ENCODE peak calls at places on chromosomes 3 and 15, in five cellular contexts. X is GM23248, H is HCT116, I is mammary epithelial cell, K is GM23338. P is an unnamed sample.

GRCh38 chr15:45630958-45631691 is 3.7 kb upstream of the SQOR start:
- DNase-seq in H (peak), K (no peak), X (peak), I (peak), P (no peak)

GRCh38 chr15:79102595-79102994 is 12.0 kb upstream of the RASGRF1 start:
- DNase-seq in K (no peak), H (no peak), X (no peak), I (no peak), P (no peak)

GRCh38 chr3:31094048-31094447 is 199.6 kb upstream of the GADL1 start:
- DNase-seq in X (no peak), I (no peak), K (no peak), H (no peak), P (no peak)

GRCh38 chr15:49229922-49230321 is 59.9 kb downstream of the GALK2 start:
- DNase-seq in H (no peak), K (no peak), I (no peak), X (no peak), P (no peak)

GRCh38 chr15:50257206-50257735 is 8.3 kb downstream of the HDC start:
- DNase-seq in X (no peak), K (no peak), H (no peak), I (peak), P (no peak)

GRCh38 chr3:177174607-177175006 is 22.7 kb downstream of the TBL1XR1 start:
- DNase-seq in I (no peak), H (no peak), X (no peak), K (no peak), P (no peak)

GRCh38 chr3:15805756-15806266 is 8.0 kb upstream of the ANKRD28 start:
- DNase-seq in X (peak), H (no peak), I (no peak), K (no peak), P (peak)

GRCh38 chr3:30476373-30477082 is 129.9 kb upstream of the TGFBR2 start:
- DNase-seq in K (no peak), H (peak), X (peak), I (peak), P (peak)

GRCh38 chr3:113834983-113835382 is 3.6 kb upstream of the GRAMD1C start:
- DNase-seq in I (peak), X (no peak), K (no peak), H (no peak), P (no peak)

GRCh38 chr3:30631237-30631961 is 25.0 kb downstream of the TGFBR2 start:
- DNase-seq in H (peak), X (peak), I (no peak), K (no peak), P (peak)

GRCh38 chr3:52685285-52685704 is 418 bp downstream of the PBRM1 start:
- DNase-seq in H (peak), I (peak), X (peak), K (peak), P (peak)

GRCh38 chr3:117408811-117409210 is 699.2 kb downstream of the TUSC7 start:
- DNase-seq in I (no peak), H (no peak), X (peak), K (no peak), P (no peak)

GRCh38 chr3:23809840-23810341 is 4.1 kb downstream of the UBE2E1 start:
- DNase-seq in I (no peak), K (peak), X (no peak), H (no peak), P (peak)

GRCh38 chr3:123072152-123072551 is 5.3 kb downstream of the PDIA5 start:
- DNase-seq in X (peak), I (no peak), H (no peak), K (no peak), P (peak)

GRCh38 chr3:17852217-17852616 is 109.8 kb upstream of the TBC1D5 start:
- DNase-seq in H (no peak), I (no peak), K (no peak), X (no peak), P (no peak)

GRCh38 chr3:51982838-51983577 is at the start of gene ACY1:
- DNase-seq in I (peak), H (peak), K (peak), X (peak), P (peak)

GRCh38 chr3:126959921-126960603 is 22.9 kb upstream of the PLXNA1 start:
- DNase-seq in X (peak), H (no peak), K (peak), I (peak), P (peak)

GRCh38 chr15:66966256-66966655 is 99.1 kb upstream of the SMAD3 start:
- DNase-seq in H (peak), I (no peak), X (no peak), K (peak), P (no peak)

GRCh38 chr3:185583925-185584324 is 2.2 kb upstream of the SENP2 start:
- DNase-seq in X (no peak), K (peak), H (no peak), I (peak), P (no peak)

GRCh38 chr3:151268267-151269235 is 9.8 kb downstream of the P2RY14 start:
- DNase-seq in K (no peak), H (no peak), X (no peak), I (no peak), P (no peak)

GRCh38 chr3:178059836-178060235 is 476.4 kb upstream of the KCNMB2 start:
- DNase-seq in I (no peak), X (peak), K (no peak), H (no peak), P (no peak)

GRCh38 chr15:59243622-59244021 is 37.0 kb downstream of the LDHAL6B start:
- DNase-seq in K (no peak), X (no peak), I (no peak), H (no peak), P (no peak)

GRCh38 chr3:13292371-13292770 is 127.8 kb downstream of the NUP210 start:
- DNase-seq in X (no peak), H (no peak), K (no peak), I (no peak), P (no peak)

GRCh38 chr3:145798691-145799550 is 362.1 kb downstream of the PLOD2 start:
- DNase-seq in I (no peak), X (no peak), H (no peak), K (peak), P (no peak)

GRCh38 chr3:151196441-151196840 is 6.6 kb downstream of the GPR171 start:
- DNase-seq in K (no peak), H (no peak), X (no peak), I (no peak), P (no peak)

GRCh38 chr3:177622982-177623617 is 425.8 kb upstream of the TBL1XR1 start:
- DNase-seq in H (no peak), X (no peak), I (no peak), K (no peak), P (no peak)

GRCh38 chr3:100005670-100006393 is 108.5 kb downstream of the FILIP1L start:
- DNase-seq in H (no peak), X (no peak), K (peak), I (peak), P (no peak)

GRCh38 chr15:65287515-65287845 is 797 bp upstream of the PARP16 start:
- DNase-seq in I (no peak), H (no peak), X (no peak), K (no peak), P (no peak)

GRCh38 chr3:127678611-127679533 is 6.1 kb downstream of the ABTB1 start:
- DNase-seq in K (no peak), H (no peak), I (peak), X (no peak), P (no peak)

GRCh38 chr3:66722675-66723074 is 221.9 kb upstream of the LRIG1 start:
- DNase-seq in I (no peak), X (peak), K (no peak), H (no peak), P (peak)

GRCh38 chr3:157333551-157333991 is 103.1 kb upstream of the PTX3 start:
- DNase-seq in I (no peak), X (peak), H (no peak), K (no peak), P (no peak)

GRCh38 chr3:170301404-170301803 is 56.1 kb upstream of the SKIL start:
- DNase-seq in X (peak), I (peak), H (no peak), K (no peak), P (peak)

GRCh38 chr15:35595656-35596055 is 49.7 kb upstream of the DPH6 start:
- DNase-seq in K (no peak), X (no peak), H (no peak), I (no peak), P (peak)

GRCh38 chr15:52728899-52729298 is 49.7 kb upstream of the ATOSA start:
- DNase-seq in X (peak), I (peak), H (no peak), K (no peak), P (peak)

GRCh38 chr15:63872759-63873510 is 39.2 kb upstream of the HERC1 start:
- DNase-seq in X (peak), H (no peak), K (no peak), I (no peak), P (peak)

GRCh38 chr3:103137830-103138229 is 703.0 kb downstream of the ZPLD1 start:
- DNase-seq in K (no peak), I (no peak), X (no peak), H (no peak), P (no peak)

GRCh38 chr3:152790988-152791387 is 43.9 kb upstream of the P2RY1 start:
- DNase-seq in I (no peak), K (no peak), H (no peak), X (no peak), P (no peak)

GRCh38 chr3:126494204-126494603 is 18.5 kb upstream of the ZXDC start:
- DNase-seq in I (no peak), X (peak), H (no peak), K (no peak), P (no peak)

GRCh38 chr15:65795663-65796201 is 3.6 kb upstream of the DENND4A start:
- DNase-seq in I (no peak), K (no peak), H (no peak), X (no peak), P (no peak)

DNA sequence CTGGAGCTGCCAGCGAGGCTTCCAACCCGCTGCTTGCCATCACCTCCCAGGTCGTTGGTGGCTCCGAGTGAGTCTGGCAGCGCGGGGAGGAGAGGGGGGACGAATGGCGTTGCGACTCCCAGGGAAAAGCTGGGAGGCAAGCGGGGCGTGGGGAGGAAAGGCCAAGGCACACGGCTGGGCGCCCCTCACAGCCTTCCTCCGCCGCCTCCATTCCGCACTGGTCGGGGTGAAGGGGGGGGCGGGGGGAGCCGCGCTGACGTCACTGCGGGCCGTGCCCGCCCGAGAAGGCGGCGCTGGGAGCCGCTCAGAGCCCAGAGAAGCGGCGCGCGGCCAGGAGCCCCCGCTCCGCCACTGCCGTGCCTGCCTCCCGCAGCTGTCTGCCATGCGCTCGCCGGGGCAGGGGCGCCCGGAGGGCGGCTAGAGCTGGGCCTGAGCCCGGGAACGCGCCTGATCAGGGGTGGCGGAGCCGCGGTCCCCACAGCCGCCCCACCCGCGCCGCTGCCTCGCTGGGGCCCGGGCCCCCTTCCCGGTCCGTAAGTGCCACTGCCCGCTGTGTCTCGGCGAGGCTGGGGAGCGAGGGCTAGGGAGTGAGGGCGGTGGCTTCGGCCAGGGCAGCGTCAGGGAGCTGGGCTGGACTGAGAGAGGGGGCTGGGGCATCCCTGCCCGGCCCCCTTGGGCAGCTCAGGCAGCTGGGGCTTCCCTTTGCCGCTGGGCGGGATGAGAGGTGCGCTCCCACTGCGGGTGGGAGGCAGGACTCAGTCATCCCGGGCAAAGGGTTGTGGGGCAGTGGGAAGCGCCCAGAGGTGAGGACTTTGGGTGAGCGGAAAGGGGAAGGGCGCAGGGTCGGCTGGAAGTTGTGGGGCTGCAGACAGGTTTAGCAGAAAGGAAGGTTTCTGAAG is 27.8 kb upstream of the POLG start:
- DNase-seq in X (no peak), I (no peak), K (peak), H (no peak), P (no peak)
- TF ChIP-seq EZH2 in X (no peak), I (no peak), K (peak), H (no peak), P (peak)

DNA sequence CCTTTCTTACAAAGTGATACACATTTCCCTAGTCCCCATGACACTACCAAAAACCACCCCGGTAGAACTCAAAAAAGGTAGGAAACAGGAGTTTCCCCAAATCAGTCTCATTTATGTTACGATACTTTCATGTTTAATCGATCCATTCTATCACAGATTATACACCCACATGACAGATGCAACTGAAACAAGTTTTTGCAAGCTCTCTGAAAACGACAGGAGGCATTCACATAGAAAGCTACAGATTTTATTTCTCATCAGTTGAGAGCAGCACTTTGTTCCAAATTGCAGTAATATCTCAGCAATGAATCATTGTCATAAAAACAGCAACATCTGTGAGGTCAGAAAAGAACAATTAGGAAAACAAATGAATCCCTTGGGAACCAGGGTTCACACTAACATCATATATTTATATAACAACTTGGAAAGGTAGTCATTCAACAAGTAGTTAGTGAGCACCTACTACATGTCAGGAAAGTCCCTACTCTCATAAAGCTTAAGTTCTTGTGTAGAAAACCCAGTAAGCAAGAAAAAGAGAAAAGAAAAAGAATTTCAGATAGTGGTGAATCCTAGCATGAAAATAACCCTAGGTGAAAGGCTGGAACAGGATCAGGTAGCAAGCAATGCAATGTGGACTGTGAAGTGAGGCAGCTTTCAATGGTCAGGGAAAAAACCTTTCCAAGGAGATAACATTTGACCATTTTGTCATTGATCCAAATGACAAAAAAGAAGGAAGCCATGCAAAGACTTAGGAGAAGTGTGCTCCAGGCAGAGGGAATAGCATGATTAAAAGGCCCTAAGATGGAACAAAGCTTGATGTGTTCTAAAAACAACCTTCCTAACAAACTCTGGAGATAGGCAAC is 8.3 kb downstream of the PLD1 start:
- DNase-seq in H (no peak), I (peak), X (peak), K (no peak), P (peak)
- H3K4me2 ChIP-seq in H (peak), I (peak), X (peak), K (no peak), P (peak)

DNA sequence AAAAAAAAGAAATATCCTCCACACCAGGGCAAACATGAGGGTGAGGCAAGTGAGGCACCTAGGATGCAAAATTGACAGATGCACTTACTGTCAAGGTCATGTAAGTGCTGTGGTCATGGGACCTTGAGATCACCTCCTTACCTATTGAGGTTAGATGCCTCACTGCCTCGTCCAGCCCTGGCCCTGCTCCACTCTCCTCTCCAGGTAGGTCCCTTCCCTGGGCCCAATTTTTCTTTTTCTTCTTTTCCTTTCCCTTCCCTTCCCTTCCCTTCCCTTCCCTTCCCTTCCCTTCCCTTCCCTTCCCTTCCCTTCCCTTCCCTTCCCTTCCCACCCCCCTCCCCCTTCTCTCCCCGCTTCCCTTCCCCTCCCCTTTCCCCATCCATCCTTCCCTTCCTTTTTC is 71.1 kb upstream of the DLG1 start:
- DNase-seq in I (no peak), X (no peak), K (no peak), H (no peak), P (no peak)
- H3K27ac ChIP-seq in I (no peak), X (no peak), K (no peak), H (no peak), P (no peak)

DNA sequence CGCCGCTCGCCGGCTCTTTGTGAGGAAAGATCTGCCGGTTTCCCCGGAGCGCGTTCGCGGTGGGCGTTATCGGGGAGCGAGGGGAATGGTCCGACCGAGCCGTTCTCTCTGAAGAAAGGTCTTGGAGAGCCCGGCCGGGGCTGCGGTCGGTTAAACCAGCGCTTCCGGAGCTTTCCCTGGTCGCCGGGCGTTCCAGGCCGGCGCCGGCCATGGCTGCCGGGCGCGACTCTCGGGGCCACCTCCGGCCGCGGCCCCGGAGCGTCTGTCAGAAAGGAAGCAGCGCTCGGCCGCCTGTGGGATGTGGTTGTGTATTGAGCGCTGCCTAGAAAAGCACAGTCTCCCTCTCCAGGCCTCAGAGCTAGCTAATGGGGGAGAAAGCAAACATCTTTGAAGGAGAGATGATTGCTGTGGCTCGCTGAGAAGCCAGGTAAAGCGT is 731 bp downstream of the FYTTD1 start:
- DNase-seq in X (peak), H (no peak), I (peak), K (peak), P (peak)
- TF ChIP-seq EZH2 in X (no peak), H (no peak), I (no peak), K (no peak), P (no peak)

GRCh38 chr3:50147861-50148260 is 7.3 kb upstream of the SEMA3F start:
- DNase-seq in K (no peak), I (no peak), H (no peak), X (peak), P (no peak)

GRCh38 chr3:50146316-50146901 is 8.7 kb upstream of the SEMA3F start:
- DNase-seq in H (no peak), I (peak), X (no peak), K (peak), P (no peak)

GRCh38 chr3:50147447-50147846 is 7.7 kb upstream of the SEMA3F start:
- DNase-seq in X (no peak), K (no peak), I (no peak), H (no peak), P (no peak)

GRCh38 chr3:50150404-50150750 is 4.7 kb upstream of the SEMA3F start:
- DNase-seq in I (no peak), H (no peak), X (no peak), K (no peak), P (no peak)

GRCh38 chr3:50147016-50147415 is 8.1 kb upstream of the SEMA3F start:
- DNase-seq in X (no peak), K (no peak), I (no peak), H (no peak), P (no peak)
- H3K4me2 ChIP-seq in X (no peak), K (no peak), I (no peak), H (no peak), P (no peak)

P was measured in endothelial cell of umbilical vein.